ENCODE peak calls at places on chromosomes 4 and X, in six cellular contexts. S is HCT116, W is GM23248, B is neural progenitor cell, Q is OCI-LY7, Z is MM.1S. H is an unnamed sample.

GRCh38 chr4:61245321-61245720 is 45.2 kb downstream of the ADGRL3 start:
- DNase-seq in S (no peak), W (no peak), B (no peak), Q (no peak), Z (no peak), H (no peak)

GRCh38 chr4:7063362-7063761 is 4.5 kb downstream of the GRPEL1 start:
- DNase-seq in S (no peak), W (no peak), B (no peak), Q (no peak), Z (no peak), H (no peak)

GRCh38 chr4:58502839-58503238 is 1392.7 kb upstream of the IGFBP7 start:
- DNase-seq in S (no peak), W (no peak), B (no peak), Q (no peak), Z (no peak), H (no peak)

GRCh38 chr4:6469898-6470501 is 2.4 kb downstream of the PPP2R2C start:
- DNase-seq in S (no peak), W (no peak), B (no peak), Q (no peak), Z (no peak), H (no peak)

GRCh38 chrX:19535481-19535880 is 20.2 kb upstream of the MAP3K15 start:
- DNase-seq in S (no peak), W (peak), B (peak), Q (peak), Z (peak), H (peak)

GRCh38 chr4:113435893-113436292 is 325.6 kb downstream of the CAMK2D start:
- DNase-seq in S (peak), W (peak), B (no peak), Q (no peak), Z (no peak), H (peak)

GRCh38 chrX:9318213-9318612 is 146.6 kb upstream of the TBL1X start:
- DNase-seq in S (no peak), W (no peak), B (no peak), Q (no peak), Z (no peak), H (no peak)

GRCh38 chrX:132877954-132878536 is 80.4 kb downstream of the HS6ST2 start:
- DNase-seq in S (no peak), W (no peak), B (no peak), Q (no peak), Z (no peak), H (no peak)

GRCh38 chr4:112099701-112100289 is 45.5 kb upstream of the FAM241A start:
- DNase-seq in S (peak), W (peak), B (peak), Q (peak), Z (peak), H (peak)

GRCh38 chr4:4763815-4764202 is 95.7 kb upstream of the MSX1 start:
- DNase-seq in S (peak), W (peak), B (no peak), Q (no peak), Z (no peak), H (no peak)

GRCh38 chr4:8182858-8183725 is 16.0 kb upstream of the SH3TC1 start:
- DNase-seq in S (peak), W (peak), B (no peak), Q (no peak), Z (no peak), H (no peak)

GRCh38 chr4:176034498-176034897 is 31.1 kb upstream of the WDR17 start:
- DNase-seq in S (peak), W (peak), B (peak), Q (peak), Z (peak), H (peak)

GRCh38 chr4:26701786-26702227 is 117.9 kb downstream of the TBC1D19 start:
- DNase-seq in S (peak), W (peak), B (no peak), Q (no peak), Z (no peak), H (no peak)

GRCh38 chr4:7831330-7831729 is 108.3 kb downstream of the AFAP1 start:
- DNase-seq in S (no peak), W (peak), B (no peak), Q (no peak), Z (peak), H (no peak)

GRCh38 chrX:66731398-66731797 is 92.5 kb upstream of the EDA2R start:
- DNase-seq in S (no peak), W (peak), B (peak), Q (peak), Z (peak), H (peak)

GRCh38 chr4:41203169-41203568 is 11.2 kb downstream of the APBB2 start:
- DNase-seq in S (no peak), W (peak), B (no peak), Q (no peak), Z (no peak), H (no peak)

GRCh38 chrX:44310227-44310626 is 33.2 kb downstream of the EFHC2 start:
- DNase-seq in S (no peak), W (no peak), B (no peak), Q (no peak), Z (no peak), H (no peak)

GRCh38 chr4:113070755-113071154 is 21.3 kb downstream of the ANK2 start:
- DNase-seq in S (no peak), W (no peak), B (no peak), Q (no peak), Z (no peak), H (no peak)

GRCh38 chr4:2441393-2442174 is 22.8 kb downstream of the CFAP99 start:
- DNase-seq in S (peak), W (peak), B (peak), Q (peak), Z (peak), H (peak)

GRCh38 chrX:18855919-18856644 is 127.8 kb downstream of the PHKA2 start:
- DNase-seq in S (no peak), W (peak), B (no peak), Q (no peak), Z (peak), H (no peak)

GRCh38 chr4:110526589-110526988 is 50.6 kb downstream of the ENPEP start:
- DNase-seq in S (no peak), W (no peak), B (no peak), Q (no peak), Z (no peak), H (no peak)

GRCh38 chr4:2186133-2186864 is 55.6 kb downstream of the HAUS3 start:
- DNase-seq in S (peak), W (no peak), B (peak), Q (peak), Z (peak), H (peak)

GRCh38 chr4:126687655-126688358 is 945.0 kb upstream of the INTU start:
- DNase-seq in S (no peak), W (peak), B (no peak), Q (no peak), Z (no peak), H (no peak)

GRCh38 chrX:8447367-8447766 is 17.3 kb upstream of the VCX3B start:
- DNase-seq in S (no peak), W (no peak), B (no peak), Q (no peak), Z (no peak), H (no peak)

GRCh38 chr4:53346920-53347852 is 18.7 kb downstream of the SCFD2 start:
- DNase-seq in S (no peak), W (peak), B (no peak), Q (no peak), Z (no peak), H (no peak)

GRCh38 chr4:41525129-41525528 is 12.8 kb upstream of the LIMCH1 start:
- DNase-seq in S (peak), W (no peak), B (peak), Q (no peak), Z (no peak), H (peak)

GRCh38 chr4:140150886-140151699 is 2.9 kb downstream of the MAML3 start:
- DNase-seq in S (peak), W (peak), B (peak), Q (peak), Z (peak), H (peak)

GRCh38 chr4:139857021-139857420 is 191.4 kb downstream of the MGST2 start:
- DNase-seq in S (no peak), W (no peak), B (peak), Q (no peak), Z (no peak), H (no peak)

GRCh38 chrX:107736781-107737531 is 38.6 kb downstream of the TSC22D3 start:
- DNase-seq in S (no peak), W (no peak), B (no peak), Q (no peak), Z (no peak), H (peak)

GRCh38 chrX:65587616-65588526 is 53.3 kb upstream of the LAS1L start:
- DNase-seq in S (no peak), W (peak), B (no peak), Q (no peak), Z (no peak), H (no peak)

GRCh38 chr4:149897784-149898183 is 82.1 kb upstream of the IQCM start:
- DNase-seq in S (peak), W (peak), B (peak), Q (peak), Z (peak), H (peak)

DNA sequence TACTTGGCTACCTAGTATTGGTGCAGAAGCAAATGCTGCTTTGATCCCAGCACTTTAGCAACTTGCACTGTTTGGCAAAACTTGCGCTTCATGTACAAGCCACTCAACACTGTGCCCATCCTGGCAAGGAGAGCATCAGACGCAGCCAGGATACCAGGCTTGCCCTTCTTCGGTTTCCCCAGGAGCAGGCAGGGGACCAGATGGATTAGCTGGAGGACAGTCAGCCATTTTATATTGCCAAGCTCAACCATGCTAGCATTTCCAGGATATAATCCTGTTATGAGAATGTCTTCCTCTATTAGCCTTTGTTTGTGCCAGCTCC is 69.2 kb downstream of the HMGB2 start:
- DNase-seq in S (no peak), W (no peak), B (no peak), Q (no peak), Z (no peak), H (no peak)
- H3K27ac ChIP-seq in S (no peak), W (no peak), B (no peak), Q (peak), Z (peak), H (no peak)

GRCh38 chrX:45524296-45524695 is 323.6 kb upstream of the DIPK2B start:
- DNase-seq in S (no peak), W (no peak), B (no peak), Q (no peak), Z (no peak), H (no peak)
- TF ChIP-seq EZH2phosphoT487 in S (no peak), W (no peak), B (no peak), Q (no peak), Z (no peak), H (no peak)

GRCh38 chr4:121685257-121685656 is 11.5 kb downstream of the ANXA5 start:
- DNase-seq in S (no peak), W (no peak), B (no peak), Q (no peak), Z (no peak), H (no peak)

GRCh38 chr4:121684016-121684415 is 12.8 kb downstream of the ANXA5 start:
- DNase-seq in S (no peak), W (no peak), B (no peak), Q (no peak), Z (no peak), H (no peak)

GRCh38 chr4:121688696-121689095 is 8.1 kb downstream of the ANXA5 start:
- DNase-seq in S (no peak), W (no peak), B (no peak), Q (no peak), Z (no peak), H (no peak)

GRCh38 chr4:121688261-121688660 is 8.5 kb downstream of the ANXA5 start:
- DNase-seq in S (no peak), W (no peak), B (no peak), Q (no peak), Z (no peak), H (no peak)

DNA sequence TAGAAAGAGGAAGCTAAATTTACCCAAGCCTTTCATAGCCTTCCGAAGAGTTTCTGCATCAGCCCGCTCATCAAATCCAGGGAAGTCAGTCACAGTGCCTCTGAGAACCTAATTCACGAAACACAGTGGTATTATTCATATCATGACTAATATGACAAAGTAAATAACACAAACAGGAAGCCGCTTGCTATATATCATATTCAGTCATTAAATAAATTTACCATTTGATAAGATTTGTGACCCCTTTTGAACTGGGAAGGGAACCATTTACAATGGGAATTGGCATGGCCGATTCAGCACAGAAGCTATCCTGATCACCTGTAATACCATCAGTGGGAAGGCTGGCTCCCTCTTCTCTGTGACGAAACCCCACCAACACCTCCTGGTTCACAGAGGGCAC is 10.5 kb downstream of the ANXA5 start:
- DNase-seq in S (no peak), W (no peak), B (no peak), Q (no peak), Z (no peak), H (no peak)
- H3K27ac ChIP-seq in S (no peak), W (no peak), B (no peak), Q (no peak), Z (no peak), H (no peak)

GRCh38 chrX:155998761-155999510 is 1.4 kb downstream of the IL9R start:
- DNase-seq in S (no peak), W (no peak), B (no peak), Q (no peak), Z (no peak), H (no peak)
- TF ChIP-seq EZH2phosphoT487 in S (no peak), W (no peak), B (no peak), Q (no peak), Z (no peak), H (no peak)

DNA sequence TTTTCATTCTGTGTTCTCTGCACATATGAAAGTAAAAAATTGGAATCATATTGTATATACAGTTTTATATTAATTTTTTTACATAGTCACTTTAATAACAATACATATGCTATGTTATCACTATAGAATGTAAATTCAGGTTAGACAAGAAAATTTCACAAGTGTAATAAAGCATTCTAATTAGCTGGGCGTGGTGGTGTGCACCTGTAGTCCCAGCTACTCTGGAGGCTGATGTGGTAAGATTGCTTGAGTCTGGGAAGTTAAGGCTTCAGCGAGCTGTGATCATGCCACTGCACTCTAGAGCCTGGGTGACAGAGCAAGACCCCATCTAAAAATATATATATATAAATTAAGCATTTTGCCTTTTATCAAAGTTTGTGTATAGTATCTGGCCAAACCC is 95.7 kb downstream of the ANXA3 start:
- DNase-seq in S (no peak), W (no peak), B (no peak), Q (no peak), Z (no peak), H (no peak)
- H3K27ac ChIP-seq in S (no peak), W (no peak), B (no peak), Q (no peak), Z (no peak), H (no peak)

GRCh38 chr4:56648245-56649151 is 32.6 kb downstream of the HOPX start:
- DNase-seq in S (no peak), W (peak), B (no peak), Q (no peak), Z (no peak), H (no peak)

GRCh38 chr4:56650259-56651070 is 30.6 kb downstream of the HOPX start:
- DNase-seq in S (no peak), W (no peak), B (peak), Q (no peak), Z (no peak), H (peak)

GRCh38 chr4:56643596-56643995 is 37.5 kb downstream of the HOPX start:
- DNase-seq in S (no peak), W (no peak), B (no peak), Q (no peak), Z (no peak), H (no peak)

GRCh38 chr4:56649445-56650258 is 31.4 kb downstream of the HOPX start:
- DNase-seq in S (no peak), W (no peak), B (no peak), Q (peak), Z (no peak), H (no peak)

GRCh38 chr4:56646341-56646740 is 34.8 kb downstream of the HOPX start:
- DNase-seq in S (no peak), W (no peak), B (no peak), Q (no peak), Z (no peak), H (no peak)
- TF ChIP-seq EZH2phosphoT487 in S (no peak), W (no peak), B (no peak), Q (no peak), Z (no peak), H (no peak)

GRCh38 chr4:82704156-82704555 is 94.4 kb downstream of the SCD5 start:
- DNase-seq in S (no peak), W (peak), B (no peak), Q (no peak), Z (no peak), H (no peak)
- H3K27ac ChIP-seq in S (no peak), W (peak), B (no peak), Q (no peak), Z (no peak), H (no peak)

DNA sequence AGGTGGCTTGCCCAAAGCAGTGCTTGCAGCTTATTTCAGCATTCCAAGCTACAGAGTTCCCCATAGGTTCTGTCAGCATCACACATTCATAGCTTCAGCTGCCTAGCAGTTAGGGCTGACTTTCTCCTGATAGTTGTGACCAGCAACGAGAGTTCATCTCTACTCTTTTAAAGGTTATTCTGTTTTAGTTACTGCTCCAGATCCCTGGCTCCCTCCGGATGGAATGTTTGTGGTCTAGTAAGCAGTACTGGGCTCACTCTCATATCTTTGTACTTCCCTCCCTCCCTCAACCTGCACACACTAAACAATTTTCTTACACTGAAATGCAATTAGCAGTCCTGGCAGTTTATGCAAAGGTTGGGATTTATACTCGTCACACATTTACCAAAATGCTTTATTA is 43.9 kb downstream of the PTTG2 start:
- DNase-seq in S (no peak), W (no peak), B (no peak), Q (no peak), Z (no peak), H (peak)
- TF ChIP-seq EZH2phosphoT487 in S (no peak), W (no peak), B (no peak), Q (no peak), Z (no peak), H (no peak)

GRCh38 chrX:389021-389441 is 2.3 kb upstream of the PPP2R3B start:
- DNase-seq in S (no peak), W (no peak), B (no peak), Q (no peak), Z (no peak), H (no peak)

GRCh38 chrX:386239-386767 is 404 bp downstream of the PPP2R3B start:
- DNase-seq in S (no peak), W (peak), B (peak), Q (peak), Z (no peak), H (peak)

GRCh38 chrX:390459-390858 is 3.8 kb upstream of the PPP2R3B start:
- DNase-seq in S (no peak), W (no peak), B (no peak), Q (no peak), Z (no peak), H (no peak)

GRCh38 chrX:386768-387575 is at the start of gene PPP2R3B:
- DNase-seq in S (peak), W (peak), B (peak), Q (peak), Z (peak), H (peak)

GRCh38 chrX:387729-388128 is 1.0 kb upstream of the PPP2R3B start:
- DNase-seq in S (no peak), W (no peak), B (no peak), Q (no peak), Z (no peak), H (no peak)
- H3K27ac ChIP-seq in S (no peak), W (peak), B (no peak), Q (peak), Z (no peak), H (peak)

H was measured in GM23338.